ENCODE peak calls at places on chromosomes 3 and 15, in four cellular contexts. One of them, this sample, is unnamed.

GRCh38 chr3:134211797-134212196 is 38.9 kb downstream of the RYK start:
- DNase-seq in lower lobe of right lung: no peak
- DNase-seq in fibroblast of pulmonary artery: peak
- DNase-seq in PC-9: no peak
- DNase-seq in this sample: peak

GRCh38 chr15:65083262-65083701 is 6.7 kb downstream of the KBTBD13 start:
- DNase-seq in lower lobe of right lung: peak
- DNase-seq in fibroblast of pulmonary artery: peak
- DNase-seq in PC-9: no peak
- DNase-seq in this sample: no peak

GRCh38 chr15:98804057-98804380 is 155.7 kb downstream of the IGF1R start:
- DNase-seq in lower lobe of right lung: no peak
- DNase-seq in fibroblast of pulmonary artery: no peak
- DNase-seq in PC-9: no peak
- DNase-seq in this sample: no peak

GRCh38 chr15:77475898-77476297 is 55.2 kb downstream of the HMG20A start:
- DNase-seq in lower lobe of right lung: no peak
- DNase-seq in fibroblast of pulmonary artery: no peak
- DNase-seq in PC-9: no peak
- DNase-seq in this sample: no peak

GRCh38 chr3:45704544-45704943 is 15.3 kb downstream of the SACM1L start:
- DNase-seq in lower lobe of right lung: no peak
- DNase-seq in fibroblast of pulmonary artery: no peak
- DNase-seq in PC-9: no peak
- DNase-seq in this sample: no peak

GRCh38 chr3:14323401-14324223 is 78.8 kb upstream of the SLC6A6 start:
- DNase-seq in lower lobe of right lung: no peak
- DNase-seq in fibroblast of pulmonary artery: no peak
- DNase-seq in PC-9: peak
- DNase-seq in this sample: no peak

GRCh38 chr3:124965413-124965812 is 30.9 kb upstream of the MUC13 start:
- DNase-seq in lower lobe of right lung: no peak
- DNase-seq in fibroblast of pulmonary artery: no peak
- DNase-seq in PC-9: no peak
- DNase-seq in this sample: no peak

GRCh38 chr3:73228000-73228399 is 166.5 kb downstream of the EBLN2 start:
- DNase-seq in lower lobe of right lung: no peak
- DNase-seq in fibroblast of pulmonary artery: no peak
- DNase-seq in PC-9: no peak
- DNase-seq in this sample: no peak

GRCh38 chr3:190517696-190518095 is 3.8 kb downstream of the IL1RAP start:
- DNase-seq in lower lobe of right lung: no peak
- DNase-seq in fibroblast of pulmonary artery: peak
- DNase-seq in PC-9: peak
- DNase-seq in this sample: peak

GRCh38 chr3:88189361-88189810 is 39.6 kb downstream of the C3orf38 start:
- DNase-seq in lower lobe of right lung: no peak
- DNase-seq in fibroblast of pulmonary artery: no peak
- DNase-seq in PC-9: no peak
- DNase-seq in this sample: no peak

GRCh38 chr3:47266709-47267489 is 15.7 kb downstream of the KIF9 start:
- DNase-seq in lower lobe of right lung: peak
- DNase-seq in fibroblast of pulmonary artery: peak
- DNase-seq in PC-9: peak
- DNase-seq in this sample: peak

GRCh38 chr15:22941179-22941578 is 39.0 kb downstream of the CYFIP1 start:
- DNase-seq in lower lobe of right lung: no peak
- DNase-seq in fibroblast of pulmonary artery: no peak
- DNase-seq in PC-9: no peak
- DNase-seq in this sample: no peak

GRCh38 chr3:9401986-9402385 is 4.6 kb downstream of the SETD5 start:
- DNase-seq in lower lobe of right lung: no peak
- DNase-seq in fibroblast of pulmonary artery: no peak
- DNase-seq in PC-9: no peak
- DNase-seq in this sample: no peak

GRCh38 chr3:117628896-117629295 is 919.3 kb downstream of the TUSC7 start:
- DNase-seq in lower lobe of right lung: no peak
- DNase-seq in fibroblast of pulmonary artery: peak
- DNase-seq in PC-9: no peak
- DNase-seq in this sample: peak

GRCh38 chr15:88487176-88487795 is 19.8 kb downstream of the MRPS11 start:
- DNase-seq in lower lobe of right lung: no peak
- DNase-seq in fibroblast of pulmonary artery: no peak
- DNase-seq in PC-9: no peak
- DNase-seq in this sample: peak

GRCh38 chr3:159787191-159787590 is 201.4 kb upstream of the IL12A start:
- DNase-seq in lower lobe of right lung: no peak
- DNase-seq in fibroblast of pulmonary artery: peak
- DNase-seq in PC-9: peak
- DNase-seq in this sample: peak

GRCh38 chr3:10763248-10763620 is 52.8 kb upstream of the SLC6A11 start:
- DNase-seq in lower lobe of right lung: no peak
- DNase-seq in fibroblast of pulmonary artery: no peak
- DNase-seq in PC-9: no peak
- DNase-seq in this sample: no peak

GRCh38 chr3:13073042-13073906 is at the start of gene IQSEC1:
- DNase-seq in lower lobe of right lung: peak
- DNase-seq in fibroblast of pulmonary artery: no peak
- DNase-seq in PC-9: no peak
- DNase-seq in this sample: no peak

GRCh38 chr15:98698792-98699191 is 50.5 kb downstream of the IGF1R start:
- DNase-seq in lower lobe of right lung: no peak
- DNase-seq in fibroblast of pulmonary artery: no peak
- DNase-seq in PC-9: no peak
- DNase-seq in this sample: no peak

GRCh38 chr3:49714728-49715550 is 4.5 kb downstream of the AMIGO3 start:
- DNase-seq in lower lobe of right lung: no peak
- DNase-seq in fibroblast of pulmonary artery: no peak
- DNase-seq in PC-9: no peak
- DNase-seq in this sample: no peak

GRCh38 chr3:29644261-29644660 is 363.4 kb downstream of the RBMS3 start:
- DNase-seq in lower lobe of right lung: no peak
- DNase-seq in fibroblast of pulmonary artery: no peak
- DNase-seq in PC-9: no peak
- DNase-seq in this sample: no peak

GRCh38 chr15:90603893-90604292 is 74.2 kb downstream of the CRTC3 start:
- DNase-seq in lower lobe of right lung: peak
- DNase-seq in fibroblast of pulmonary artery: peak
- DNase-seq in PC-9: no peak
- DNase-seq in this sample: peak

GRCh38 chr3:97684490-97684889 is 80.1 kb upstream of the ARL6 start:
- DNase-seq in lower lobe of right lung: no peak
- DNase-seq in fibroblast of pulmonary artery: no peak
- DNase-seq in PC-9: no peak
- DNase-seq in this sample: no peak

GRCh38 chr15:73325191-73325980 is 43.4 kb downstream of the HCN4 start:
- DNase-seq in lower lobe of right lung: no peak
- DNase-seq in fibroblast of pulmonary artery: no peak
- DNase-seq in PC-9: no peak
- DNase-seq in this sample: no peak

GRCh38 chr3:108329508-108329907 is 33.2 kb downstream of the HHLA2 start:
- DNase-seq in lower lobe of right lung: no peak
- DNase-seq in fibroblast of pulmonary artery: no peak
- DNase-seq in PC-9: no peak
- DNase-seq in this sample: no peak

GRCh38 chr3:27610800-27611199 is 111.3 kb downstream of the EOMES start:
- DNase-seq in lower lobe of right lung: no peak
- DNase-seq in fibroblast of pulmonary artery: peak
- DNase-seq in PC-9: no peak
- DNase-seq in this sample: no peak

GRCh38 chr15:73870700-73871408 is 2.5 kb upstream of the TBC1D21 start:
- DNase-seq in lower lobe of right lung: peak
- DNase-seq in fibroblast of pulmonary artery: peak
- DNase-seq in PC-9: no peak
- DNase-seq in this sample: no peak

GRCh38 chr3:176920806-176921205 is 276.5 kb downstream of the TBL1XR1 start:
- DNase-seq in lower lobe of right lung: no peak
- DNase-seq in fibroblast of pulmonary artery: no peak
- DNase-seq in PC-9: no peak
- DNase-seq in this sample: no peak

GRCh38 chr3:116339441-116340028 is 105.8 kb downstream of the LSAMP start:
- DNase-seq in lower lobe of right lung: no peak
- DNase-seq in fibroblast of pulmonary artery: peak
- DNase-seq in PC-9: no peak
- DNase-seq in this sample: no peak

GRCh38 chr3:52771334-52771681 is 568 bp upstream of the NEK4 start:
- DNase-seq in lower lobe of right lung: no peak
- DNase-seq in fibroblast of pulmonary artery: no peak
- DNase-seq in PC-9: no peak
- DNase-seq in this sample: no peak

GRCh38 chr3:30439451-30440053 is 166.8 kb upstream of the TGFBR2 start:
- DNase-seq in lower lobe of right lung: no peak
- DNase-seq in fibroblast of pulmonary artery: no peak
- DNase-seq in PC-9: no peak
- DNase-seq in this sample: no peak

GRCh38 chr15:50145451-50145872 is 26.4 kb upstream of the ATP8B4 start:
- DNase-seq in lower lobe of right lung: no peak
- DNase-seq in fibroblast of pulmonary artery: peak
- DNase-seq in PC-9: no peak
- DNase-seq in this sample: peak

GRCh38 chr3:179973931-179974361 is 62.8 kb downstream of the PEX5L start:
- DNase-seq in lower lobe of right lung: no peak
- DNase-seq in fibroblast of pulmonary artery: no peak
- DNase-seq in PC-9: no peak
- DNase-seq in this sample: no peak

GRCh38 chr3:25454411-25454927 is 26.4 kb downstream of the RARB start:
- DNase-seq in lower lobe of right lung: no peak
- DNase-seq in fibroblast of pulmonary artery: no peak
- DNase-seq in PC-9: no peak
- DNase-seq in this sample: peak

DNA sequence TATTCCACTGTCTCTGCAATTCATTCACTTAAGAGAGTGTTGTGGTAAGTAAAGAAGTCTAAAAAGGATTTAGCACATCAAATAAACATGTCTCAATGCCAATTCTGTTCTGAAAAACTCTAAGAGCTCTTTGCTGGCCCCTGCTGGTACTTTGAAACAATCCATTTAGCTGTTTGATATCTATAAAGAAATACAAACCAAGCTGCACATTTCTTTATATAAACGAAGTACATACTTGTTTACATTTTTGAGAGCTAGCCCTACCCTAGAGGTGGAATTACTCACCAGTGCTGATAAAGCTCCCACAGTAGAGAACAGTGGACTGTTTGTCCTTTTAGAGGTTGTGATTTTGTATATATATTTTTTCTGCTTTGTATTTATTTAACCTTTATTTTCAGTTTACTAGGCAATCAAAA is 75.5 kb downstream of the NEDD4 start:
- DNase-seq in lower lobe of right lung: no peak
- DNase-seq in fibroblast of pulmonary artery: peak
- DNase-seq in PC-9: peak
- DNase-seq in this sample: peak
- TF ChIP-seq CTCF in lower lobe of right lung: peak
- TF ChIP-seq CTCF in fibroblast of pulmonary artery: peak
- TF ChIP-seq CTCF in PC-9: peak
- TF ChIP-seq CTCF in this sample: peak

GRCh38 chr3:34382859-34383258 is 584.4 kb downstream of the PDCD6IP start:
- DNase-seq in lower lobe of right lung: no peak
- DNase-seq in fibroblast of pulmonary artery: no peak
- DNase-seq in PC-9: no peak
- DNase-seq in this sample: no peak

GRCh38 chr3:34374521-34374920 is 576.1 kb downstream of the PDCD6IP start:
- DNase-seq in lower lobe of right lung: no peak
- DNase-seq in fibroblast of pulmonary artery: no peak
- DNase-seq in PC-9: no peak
- DNase-seq in this sample: no peak

GRCh38 chr3:34376691-34377090 is 578.3 kb downstream of the PDCD6IP start:
- DNase-seq in lower lobe of right lung: no peak
- DNase-seq in fibroblast of pulmonary artery: no peak
- DNase-seq in PC-9: no peak
- DNase-seq in this sample: no peak

GRCh38 chr3:34381243-34381642 is 582.8 kb downstream of the PDCD6IP start:
- DNase-seq in lower lobe of right lung: no peak
- DNase-seq in fibroblast of pulmonary artery: no peak
- DNase-seq in PC-9: no peak
- DNase-seq in this sample: no peak

GRCh38 chr3:34377961-34378360 is 579.5 kb downstream of the PDCD6IP start:
- DNase-seq in lower lobe of right lung: no peak
- DNase-seq in fibroblast of pulmonary artery: no peak
- DNase-seq in PC-9: no peak
- DNase-seq in this sample: no peak
- TF ChIP-seq CTCF in lower lobe of right lung: no peak
- TF ChIP-seq CTCF in fibroblast of pulmonary artery: no peak
- TF ChIP-seq CTCF in PC-9: no peak
- TF ChIP-seq CTCF in this sample: no peak

DNA sequence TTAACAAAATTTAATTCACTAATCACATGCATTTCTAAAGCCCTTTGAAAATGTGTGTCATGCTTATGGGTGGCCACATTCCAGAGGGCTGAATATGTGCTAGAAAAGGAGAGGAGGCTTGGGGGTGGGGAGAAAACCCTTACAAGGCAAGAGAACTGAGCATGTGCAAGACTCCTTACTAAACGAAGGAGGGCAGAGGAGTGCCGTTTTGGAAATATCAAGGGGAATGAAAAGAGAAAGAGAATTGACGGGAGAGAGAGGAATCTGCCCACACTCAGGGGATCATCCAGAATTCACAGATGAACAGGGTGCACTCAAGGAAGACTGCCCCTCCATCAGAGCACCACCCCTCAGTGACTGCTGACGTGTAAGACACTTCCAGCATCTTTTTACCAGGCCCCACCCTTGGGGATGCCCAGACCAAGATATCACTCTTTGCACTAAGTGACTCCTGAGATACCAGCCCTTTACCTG is 37.9 kb upstream of the TSC22D2 start:
- DNase-seq in lower lobe of right lung: no peak
- DNase-seq in fibroblast of pulmonary artery: peak
- DNase-seq in PC-9: peak
- DNase-seq in this sample: peak
- TF ChIP-seq CTCF in lower lobe of right lung: no peak
- TF ChIP-seq CTCF in fibroblast of pulmonary artery: peak
- TF ChIP-seq CTCF in PC-9: no peak
- TF ChIP-seq CTCF in this sample: peak

GRCh38 chr15:37291920-37292319 is 191.6 kb upstream of the MEIS2 start:
- DNase-seq in lower lobe of right lung: no peak
- DNase-seq in fibroblast of pulmonary artery: peak
- DNase-seq in PC-9: no peak
- DNase-seq in this sample: no peak

DNA sequence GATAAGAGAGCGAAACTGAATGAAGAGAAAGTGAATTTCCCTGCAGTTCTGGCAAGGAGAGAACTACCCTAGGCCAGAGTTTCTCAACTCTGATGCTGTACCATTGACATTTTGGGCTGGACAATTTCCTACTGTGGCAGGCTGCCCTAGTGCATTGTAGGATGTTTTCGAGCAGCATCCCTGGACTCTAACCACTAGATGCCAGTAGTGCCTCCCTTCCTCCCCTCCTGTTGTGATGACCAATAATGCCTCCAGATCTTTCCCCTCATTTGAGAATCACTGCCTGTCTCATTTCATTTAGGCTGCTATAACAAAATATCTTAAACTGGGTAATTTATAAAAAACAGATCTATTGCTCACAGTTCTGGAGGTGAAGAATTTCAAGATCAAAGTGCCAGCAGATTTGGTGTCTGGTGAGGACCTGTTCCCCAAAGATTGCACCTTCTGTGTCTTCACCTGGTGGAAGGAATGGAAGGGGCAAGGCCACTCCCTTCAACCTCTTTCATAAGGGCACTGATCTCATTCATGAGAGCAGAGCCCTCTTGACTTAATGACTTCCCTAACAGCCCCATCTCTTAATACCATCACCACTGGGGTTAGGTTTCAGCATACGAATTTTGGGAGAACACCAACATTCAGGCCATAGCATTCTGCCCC is 188.9 kb upstream of the MEIS2 start:
- DNase-seq in lower lobe of right lung: no peak
- DNase-seq in fibroblast of pulmonary artery: peak
- DNase-seq in PC-9: peak
- DNase-seq in this sample: peak
- TF ChIP-seq CTCF in lower lobe of right lung: no peak
- TF ChIP-seq CTCF in fibroblast of pulmonary artery: peak
- TF ChIP-seq CTCF in PC-9: peak
- TF ChIP-seq CTCF in this sample: peak